ENCODE peak calls at places on chromosomes 4 and X, in ten cellular contexts. W is breast epithelium, J is IMR-90, O is keratinocyte, U is neural progenitor cell, T is GM06990, S is tibial nerve, V is uterus, H is Caco-2, G is transverse colon. D is an unnamed sample.

GRCh38 chr4:105306158-105306781 is 159.6 kb downstream of the TET2 start:
- DNase-seq in V (no peak), T (peak; percentile 82), U (no peak), H (no peak), S (no peak), G (no peak), J (no peak), O (no peak), W (no peak), D (no peak)

GRCh38 chrX:65741823-65742222 is 74.4 kb downstream of the MSN start:
- DNase-seq in S (no peak), H (no peak), T (no peak), V (no peak), O (no peak), U (no peak), J (no peak), W (no peak), G (no peak), D (no peak)

GRCh38 chrX:9342581-9343051 is 122.2 kb upstream of the TBL1X start:
- DNase-seq in J (peak; percentile 80), O (no peak), W (peak; percentile 72), H (peak; percentile 83), V (peak; percentile 89), G (peak; percentile 85), U (peak; percentile 85), S (peak; percentile 58), T (peak; percentile 38), D (peak; percentile 67)

GRCh38 chr4:46937493-46937892 is 28.4 kb upstream of the COX7B2 start:
- DNase-seq in O (no peak), U (no peak), H (no peak), G (no peak), V (no peak), T (no peak), S (no peak), J (no peak), W (no peak), D (no peak)

GRCh38 chr4:88583643-88584470 is 8.4 kb upstream of the HERC3 start:
- DNase-seq in V (no peak), S (no peak), O (no peak), T (no peak), U (no peak), H (no peak), W (no peak), G (no peak), J (no peak), D (no peak)

GRCh38 chr4:8201341-8201781 is 2.3 kb downstream of the SH3TC1 start:
- DNase-seq in H (no peak), J (no peak), S (no peak), T (peak; percentile 62), V (no peak), W (no peak), O (no peak), G (peak; percentile 42), U (no peak), D (no peak)

GRCh38 chr4:140141196-140141845 is 12.7 kb downstream of the MAML3 start:
- DNase-seq in T (no peak), V (no peak), W (no peak), O (no peak), H (no peak), G (no peak), U (no peak), S (no peak), J (no peak), D (no peak)

GRCh38 chrX:130120746-130121504 is 10.6 kb upstream of the ELF4 start:
- DNase-seq in J (peak; percentile 71), W (peak; percentile 44), S (peak; percentile 64), V (peak; percentile 80), T (peak; percentile 78), G (peak; percentile 74), H (no peak), U (peak; percentile 75), O (no peak), D (no peak)

GRCh38 chrX:70979136-70979762 is 48.4 kb upstream of the SLC7A3 start:
- DNase-seq in G (no peak), T (no peak), O (no peak), W (no peak), H (peak; percentile 35), J (peak; percentile 52), V (no peak), U (peak; percentile 50), S (no peak), D (no peak)
- TF ChIP-seq CTCF in G (no peak), T (peak; percentile 36), O (peak; percentile 60), W (no peak), H (no peak), J (peak; percentile 40), V (no peak), U (peak; percentile 49), S (no peak), D (peak; percentile 57)

GRCh38 chr4:6005175-6005574 is 13.1 kb downstream of the C4orf50 start:
- DNase-seq in G (no peak), J (no peak), V (no peak), U (no peak), S (no peak), T (no peak), O (no peak), H (no peak), W (no peak), D (no peak)

GRCh38 chr4:6008766-6009385 is 9.4 kb downstream of the C4orf50 start:
- DNase-seq in U (no peak), G (no peak), J (no peak), W (no peak), H (no peak), O (no peak), S (no peak), V (no peak), T (no peak), D (no peak)

GRCh38 chr4:6009452-6009851 is 8.8 kb downstream of the C4orf50 start:
- DNase-seq in U (no peak), H (no peak), J (no peak), G (no peak), O (no peak), S (no peak), W (no peak), V (no peak), T (no peak), D (no peak)

GRCh38 chr4:6010789-6011188 is 7.4 kb downstream of the C4orf50 start:
- DNase-seq in T (no peak), H (no peak), W (no peak), V (no peak), J (no peak), S (no peak), O (no peak), G (no peak), U (no peak), D (no peak)

DNA sequence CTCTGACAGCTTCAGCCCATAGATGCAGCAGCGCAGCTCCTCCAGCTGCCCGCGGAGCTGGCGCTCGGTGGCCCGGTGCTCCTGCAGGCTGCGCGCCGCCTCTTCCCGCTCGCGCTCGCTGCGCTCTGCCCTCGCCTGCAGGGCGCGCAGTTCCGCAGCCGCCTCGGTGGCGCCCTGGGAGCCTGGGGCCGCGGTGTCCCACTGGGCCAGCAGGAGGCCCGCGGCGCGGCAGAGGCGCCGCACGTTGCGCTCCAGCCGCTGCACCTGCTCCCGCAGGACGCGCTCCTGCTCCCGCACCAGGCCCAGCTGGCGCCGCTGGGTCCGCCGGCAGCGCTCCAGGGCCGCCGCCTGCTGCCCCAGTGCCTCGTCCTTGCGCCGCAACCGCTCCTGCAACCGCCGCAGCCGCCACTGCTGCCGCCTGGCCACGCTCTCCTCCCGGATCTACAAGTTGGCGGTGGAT is 10.1 kb downstream of the C4orf50 start:
- DNase-seq in T (no peak), S (no peak), H (no peak), O (no peak), J (no peak), U (peak; percentile 80), W (no peak), G (no peak), V (no peak), D (no peak)
- TF ChIP-seq CTCF in T (no peak), S (no peak), H (no peak), O (peak; percentile 14), J (no peak), U (peak; percentile 49), W (no peak), G (no peak), V (no peak), D (no peak)

DNA sequence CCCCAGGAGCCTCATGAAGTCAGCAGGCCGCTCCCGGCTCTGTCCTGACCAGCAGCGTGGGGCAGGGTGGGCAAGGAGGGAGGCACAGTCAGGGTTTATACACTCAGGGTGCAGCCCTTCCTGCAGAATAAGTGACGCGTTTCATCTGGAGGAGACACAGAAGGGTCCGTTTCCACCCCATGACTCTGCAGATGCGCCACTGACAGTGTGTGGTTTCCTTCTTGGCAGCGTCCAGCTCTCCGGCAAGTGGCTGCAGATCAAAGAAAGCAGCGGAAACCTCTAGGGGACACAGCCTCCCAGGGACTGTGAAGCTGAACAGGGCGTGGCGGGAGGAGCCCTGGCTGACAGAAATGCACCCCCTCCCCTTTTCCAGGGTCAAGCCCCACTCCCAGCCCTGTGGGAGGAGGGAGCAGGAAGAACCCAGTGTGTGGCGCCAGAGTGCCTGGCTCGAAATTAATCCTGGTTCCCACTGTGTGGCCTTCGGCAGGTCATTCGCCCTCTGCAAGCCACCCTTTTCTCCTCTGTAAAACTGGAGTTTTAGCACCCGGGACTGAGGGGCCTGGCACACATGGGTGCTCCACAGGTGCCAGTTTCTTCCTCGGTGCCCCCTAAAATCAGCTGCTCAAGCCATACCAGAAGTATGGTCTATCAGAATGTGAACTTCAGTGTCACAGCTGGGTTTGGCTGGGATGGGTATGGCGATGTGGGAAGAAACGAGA is 17.3 kb upstream of the TBC1D14 start:
- DNase-seq in T (no peak), U (peak; percentile 72), O (no peak), J (peak; percentile 79), H (peak; percentile 76), W (no peak), S (peak; percentile 23), V (peak; percentile 34), G (peak; percentile 61), D (no peak)
- TF ChIP-seq CTCF in T (no peak), U (peak; percentile 34), O (peak; percentile 46), J (peak; percentile 31), H (no peak), W (no peak), S (no peak), V (no peak), G (no peak), D (peak; percentile 39)

GRCh38 chrX:46645614-46646013 is 72.0 kb downstream of the CHST7 start:
- DNase-seq in O (no peak), U (no peak), W (no peak), H (no peak), S (no peak), J (no peak), G (no peak), V (no peak), T (no peak), D (no peak)

GRCh38 chrX:46637937-46638336 is 64.4 kb downstream of the CHST7 start:
- DNase-seq in O (peak; percentile 7), S (no peak), G (no peak), U (no peak), V (no peak), W (no peak), J (peak; percentile 39), H (no peak), T (peak; percentile 65), D (no peak)

GRCh38 chrX:46643636-46644035 is 70.1 kb downstream of the CHST7 start:
- DNase-seq in J (no peak), O (no peak), G (no peak), W (no peak), U (no peak), V (no peak), S (no peak), H (no peak), T (no peak), D (no peak)

GRCh38 chrX:46647251-46647650 is 73.7 kb downstream of the CHST7 start:
- DNase-seq in G (no peak), O (no peak), V (no peak), J (no peak), H (no peak), U (peak; percentile 21), S (no peak), T (no peak), W (no peak), D (no peak)

DNA sequence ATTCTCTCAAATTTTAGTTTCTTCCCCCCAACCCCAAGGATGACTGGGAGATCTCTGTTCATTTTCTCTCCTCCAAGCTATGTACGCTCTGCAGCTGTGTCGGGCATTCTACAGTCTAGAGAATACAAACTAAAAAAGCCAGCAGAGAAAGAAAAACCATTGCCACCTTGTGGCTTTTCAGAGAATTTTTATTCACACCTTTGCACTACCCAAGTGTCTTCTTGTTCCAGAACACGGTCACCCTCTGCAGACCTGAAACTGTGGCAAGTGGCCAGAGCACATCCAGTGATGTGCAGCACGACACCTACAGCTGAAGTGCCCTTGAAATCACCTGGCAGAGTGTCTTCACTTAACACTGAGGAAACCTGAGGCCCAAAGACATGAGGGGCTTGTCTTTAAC is 68.6 kb downstream of the CHST7 start:
- DNase-seq in J (peak; percentile 17), W (no peak), G (no peak), T (no peak), H (no peak), U (peak; percentile 12), O (no peak), V (no peak), S (no peak), D (no peak)
- TF ChIP-seq CTCF in J (peak; percentile 35), W (peak; percentile 39), G (peak; percentile 35), T (peak; percentile 53), H (peak; percentile 36), U (peak; percentile 30), O (no peak), V (peak; percentile 48), S (peak; percentile 32), D (peak; percentile 37)

D was measured in retinal pigment epithelial cell.